ENCODE peak calls at places on chromosomes 5 and 9, in nine cellular contexts. J is HT1080, S is pancreas, I is T1000, O is activated gamma-delta T cell treated with Interleukin-2 at 50 U/mL for 16 hours, Z is fibroblast of lung, L is EH, X is adrenal gland, T is T-helper 9 cell. P is an unnamed sample.

GRCh38 chr5:94524841-94525697 is 93.3 kb downstream of the KIAA0825 start:
- DNase-seq in J (peak), Z (peak), S (no peak), L (peak), X (no peak), T (no peak), O (peak), I (no peak), P (peak)

GRCh38 chr9:93219692-93220091 is 35.8 kb downstream of the WNK2 start:
- DNase-seq in X (no peak), J (no peak), T (no peak), O (no peak), L (no peak), Z (no peak), S (no peak), I (no peak), P (no peak)

GRCh38 chr9:81292056-81292805 is 397.1 kb downstream of the TLE1 start:
- DNase-seq in X (no peak), T (no peak), Z (no peak), I (no peak), J (no peak), O (no peak), S (no peak), L (no peak), P (no peak)

GRCh38 chr5:104540448-104540847 is 977.9 kb upstream of the NUDT12 start:
- DNase-seq in J (peak), T (no peak), I (no peak), S (peak), L (peak), O (no peak), X (peak), Z (peak), P (peak)

GRCh38 chr5:138035605-138036537 is 3.0 kb upstream of the FAM13B start:
- DNase-seq in O (peak), S (peak), T (peak), I (peak), L (peak), X (peak), Z (peak), J (peak), P (peak)

GRCh38 chr5:8756498-8757084 is 789.3 kb downstream of the SEMA5A start:
- DNase-seq in Z (peak), I (no peak), L (peak), O (no peak), S (no peak), T (no peak), J (peak), X (no peak), P (peak)

GRCh38 chr5:124030043-124030461 is 518.1 kb downstream of the CSNK1G3 start:
- DNase-seq in X (no peak), I (no peak), Z (no peak), O (no peak), T (no peak), L (peak), J (no peak), S (no peak), P (no peak)

GRCh38 chr5:18990852-18991251 is 997.1 kb downstream of the CDH18 start:
- DNase-seq in I (no peak), Z (no peak), L (no peak), J (no peak), S (no peak), O (no peak), T (no peak), X (no peak), P (no peak)

GRCh38 chr5:178115835-178116405 is 2.6 kb downstream of the N4BP3 start:
- DNase-seq in T (no peak), J (no peak), X (no peak), S (no peak), I (no peak), L (no peak), Z (no peak), O (no peak), P (no peak)

GRCh38 chr5:15601274-15601673 is 101.3 kb downstream of the FBXL7 start:
- DNase-seq in S (no peak), O (no peak), L (peak), I (no peak), J (no peak), T (no peak), X (no peak), Z (peak), P (no peak)

GRCh38 chr5:58259685-58260152 is 200.2 kb downstream of the PLK2 start:
- DNase-seq in S (no peak), J (peak), X (peak), I (peak), T (no peak), L (peak), Z (peak), O (no peak), P (peak)

GRCh38 chr5:138230261-138230660 is 17.1 kb upstream of the CDC23 start:
- DNase-seq in J (no peak), O (no peak), S (no peak), L (peak), I (peak), Z (peak), X (peak), T (no peak), P (peak)

GRCh38 chr9:99822596-99823391 is 1.1 kb downstream of the NR4A3 start:
- DNase-seq in L (peak), Z (peak), J (peak), X (peak), I (peak), T (peak), S (peak), O (peak), P (peak)